ENCODE peak calls at places on chromosomes 6 and 20, in four cellular contexts. F is H1, Q is GM12878, L is sigmoid colon. E is an unnamed sample.

GRCh38 chr6:82015043-82015442 is 232.5 kb downstream of the IBTK start:
- DNase-seq in L (no peak), Q (no peak), F (no peak), E (no peak)

GRCh38 chr20:63344616-63345327 is 16.4 kb downstream of the CHRNA4 start:
- DNase-seq in F (no peak), L (no peak), Q (no peak), E (peak)

GRCh38 chr20:22846829-22847228 is 188.3 kb upstream of the SSTR4 start:
- DNase-seq in Q (no peak), L (no peak), F (no peak), E (no peak)

GRCh38 chr6:30213654-30213998 is 420 bp upstream of the TRIM26 start:
- DNase-seq in F (no peak), Q (no peak), L (no peak), E (no peak)

GRCh38 chr6:110688661-110689268 is 126.5 kb downstream of the CDK19 start:
- DNase-seq in L (no peak), F (no peak), Q (no peak), E (no peak)

GRCh38 chr20:57934007-57934805 is 224.4 kb upstream of the PMEPA1 start:
- DNase-seq in F (no peak), Q (no peak), L (no peak), E (no peak)

GRCh38 chr20:63058696-63059335 is 52.1 kb upstream of the BHLHE23 start:
- DNase-seq in L (peak), F (no peak), Q (no peak), E (no peak)

GRCh38 chr6:27293436-27294152 is 18.5 kb downstream of the POM121L2 start:
- DNase-seq in F (no peak), L (no peak), Q (no peak), E (no peak)

GRCh38 chr6:3724451-3725144 is 26.9 kb downstream of the PXDC1 start:
- DNase-seq in Q (no peak), F (no peak), L (no peak), E (no peak)

GRCh38 chr6:12472601-12473038 is 182.5 kb downstream of the EDN1 start:
- DNase-seq in L (peak), Q (no peak), F (no peak), E (no peak)

GRCh38 chr20:33689973-33690372 is 3.8 kb upstream of the E2F1 start:
- DNase-seq in F (no peak), L (no peak), Q (no peak), E (no peak)

GRCh38 chr6:135267085-135267484 is 86.0 kb downstream of the MYB start:
- DNase-seq in L (no peak), Q (no peak), F (no peak), E (no peak)
- TF ChIP-seq POLR2AphosphoS5 in L (no peak), Q (no peak), F (no peak), E (no peak)

DNA sequence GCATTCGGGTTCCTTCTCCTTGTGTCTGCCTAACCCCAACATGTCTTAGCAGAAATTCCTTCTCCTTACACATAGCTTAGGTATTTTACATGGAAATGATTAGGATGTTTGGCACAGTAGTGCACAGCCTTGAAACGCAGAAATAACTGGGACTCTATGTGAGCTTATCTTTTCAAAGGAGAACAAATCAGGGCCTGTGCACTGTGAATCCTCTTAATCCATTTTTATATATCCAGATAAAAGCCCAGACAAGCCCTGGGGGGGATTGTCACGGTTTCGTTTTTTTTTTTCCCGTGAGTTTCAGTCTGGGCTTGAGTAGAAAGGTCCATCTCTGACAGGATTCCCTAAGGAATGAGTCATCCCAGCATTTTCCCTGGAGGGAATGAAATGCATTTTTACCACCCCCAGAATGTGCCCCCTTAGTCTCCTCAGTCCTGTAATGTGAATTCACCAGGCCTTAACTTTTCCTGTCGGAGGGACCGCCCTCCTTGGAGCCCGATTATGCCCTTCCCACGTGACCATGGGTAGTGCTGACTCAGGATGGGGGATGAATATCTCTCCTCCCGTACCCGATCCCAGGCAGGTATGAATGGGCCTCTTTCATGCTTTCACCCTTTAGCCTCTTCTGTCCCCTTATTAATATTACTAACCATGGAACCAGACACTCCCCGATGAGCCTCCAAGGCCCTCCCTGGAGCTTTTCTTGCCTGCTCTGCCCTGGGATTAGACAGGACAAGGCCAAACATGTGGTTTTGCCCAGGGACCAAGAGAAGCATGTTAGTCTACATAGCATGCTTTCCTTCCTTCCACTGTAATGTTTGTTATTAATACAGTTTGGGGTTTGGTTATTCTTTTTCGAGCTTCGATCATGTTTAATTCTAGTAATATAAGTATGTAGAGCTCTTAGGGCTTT is 23.9 kb upstream of the NAA20 start:
- DNase-seq in Q (no peak), L (no peak), F (no peak), E (peak)
- TF ChIP-seq POLR2AphosphoS5 in Q (no peak), L (no peak), F (no peak), E (peak)

GRCh38 chr6:31949926-31950548 is 4.1 kb downstream of the CFB start:
- DNase-seq in Q (no peak), F (no peak), L (no peak), E (no peak)
- TF ChIP-seq POLR2AphosphoS5 in Q (no peak), F (peak), L (no peak), E (peak)

DNA sequence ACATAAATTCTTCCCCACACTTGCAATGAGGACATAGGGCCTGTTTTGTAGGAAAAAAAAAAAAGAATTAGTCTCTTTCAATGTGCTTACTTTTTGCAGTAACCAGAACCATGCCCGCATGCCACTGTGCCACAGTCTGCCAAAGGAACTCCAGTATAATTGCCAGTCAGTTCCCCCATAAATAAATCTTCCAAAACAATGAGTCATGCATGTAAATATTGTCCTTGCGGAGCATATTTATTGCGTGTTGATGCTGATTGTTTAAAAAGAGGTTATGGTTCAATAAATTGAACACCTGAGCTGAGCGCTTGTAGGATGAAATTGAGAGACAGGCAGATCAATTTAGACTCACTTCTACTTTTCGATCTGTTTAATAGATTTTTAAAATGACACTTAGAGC is 371.3 kb upstream of the POU3F2 start:
- DNase-seq in F (no peak), Q (no peak), L (no peak), E (no peak)
- TF ChIP-seq POLR2AphosphoS5 in F (no peak), Q (no peak), L (no peak), E (no peak)

GRCh38 chr6:43627008-43627825 is 1.8 kb downstream of the GTPBP2 start:
- DNase-seq in F (no peak), L (peak), Q (peak), E (peak)

GRCh38 chr6:43629505-43630300 is 639 bp upstream of the GTPBP2 start:
- DNase-seq in L (peak), F (peak), Q (peak), E (peak)

GRCh38 chr6:43629104-43629504 is at the start of gene GTPBP2:
- DNase-seq in F (peak), Q (peak), L (peak), E (peak)

GRCh38 chr6:43630980-43631619 is 2.0 kb upstream of the GTPBP2 start:
- DNase-seq in L (no peak), Q (no peak), F (no peak), E (no peak)

DNA sequence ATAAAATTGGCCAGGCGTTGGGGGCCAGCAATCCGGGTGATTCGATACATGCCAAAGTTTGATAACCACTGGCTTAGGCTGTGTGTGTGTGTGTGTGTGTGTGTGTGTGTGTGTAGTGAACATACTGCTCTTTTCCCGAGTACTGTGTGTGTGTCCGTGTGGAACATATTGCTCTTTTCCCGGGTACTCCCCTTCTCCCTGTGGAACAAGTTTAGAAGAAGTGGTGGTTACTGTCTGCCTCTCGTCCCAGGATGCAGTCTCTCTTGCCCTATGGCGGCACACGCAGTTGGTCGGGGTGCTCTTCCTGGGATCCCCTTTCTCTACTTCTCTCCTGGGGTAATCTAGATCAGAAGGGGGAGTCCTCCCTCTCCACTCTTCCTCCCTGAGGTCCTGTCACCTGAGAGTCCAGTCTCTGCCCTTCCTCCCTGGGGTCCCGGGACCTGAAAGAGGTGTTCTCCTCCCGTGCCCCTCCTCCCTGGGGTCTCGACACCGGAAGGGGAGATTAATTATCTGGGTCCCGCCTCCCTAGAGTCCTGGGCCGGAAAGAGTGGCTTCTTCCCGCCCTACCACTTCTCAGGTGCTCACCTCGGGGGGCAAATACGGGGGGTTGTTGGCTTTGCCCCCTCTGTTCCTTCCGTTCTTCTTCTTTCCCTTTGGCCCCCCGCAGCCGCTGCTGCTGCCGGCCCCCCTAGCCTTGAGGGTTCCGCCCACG is 516 bp downstream of the GTPBP2 start:
- DNase-seq in F (peak), L (peak), Q (no peak), E (peak)
- TF ChIP-seq POLR2AphosphoS5 in F (no peak), L (peak), Q (peak), E (peak)

DNA sequence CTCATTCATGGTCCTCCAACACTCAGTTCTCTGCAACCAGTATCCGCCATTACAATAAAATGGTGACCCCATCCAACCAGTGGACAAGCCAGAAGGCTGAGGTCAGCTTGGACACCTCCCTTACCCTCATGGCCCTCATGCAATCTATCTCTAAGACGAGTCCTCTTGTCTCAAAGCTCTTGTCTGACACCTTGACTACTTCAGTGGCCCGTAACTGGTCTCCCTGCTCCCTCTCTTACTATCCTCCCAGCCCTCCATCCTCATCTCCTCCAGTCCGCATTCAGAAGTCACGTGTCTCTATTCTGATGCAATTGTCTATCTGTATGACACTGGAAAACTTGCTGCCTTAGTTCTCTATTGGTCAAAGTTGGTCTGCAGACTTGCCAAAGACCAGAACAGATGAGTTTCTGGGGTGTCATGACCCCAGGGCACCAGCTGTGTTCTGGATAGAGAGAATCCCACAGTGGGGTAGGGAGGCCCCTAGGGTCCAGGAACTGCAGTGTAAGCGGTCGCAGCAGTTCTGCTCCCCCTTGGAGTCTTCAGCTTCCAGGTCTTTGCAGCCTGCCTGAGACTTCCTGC is 59.6 kb upstream of the RNF24 start:
- DNase-seq in Q (no peak), L (peak), F (no peak), E (no peak)
- TF ChIP-seq POLR2AphosphoS5 in Q (no peak), L (no peak), F (no peak), E (no peak)

GRCh38 chr6:10412165-10412947 is 2.5 kb downstream of the TFAP2A start:
- DNase-seq in Q (no peak), L (no peak), F (no peak), E (peak)

GRCh38 chr6:10410214-10410873 is 4.5 kb downstream of the TFAP2A start:
- DNase-seq in F (no peak), Q (no peak), L (no peak), E (no peak)

GRCh38 chr6:10409766-10410209 is 5.1 kb downstream of the TFAP2A start:
- DNase-seq in Q (no peak), L (no peak), F (no peak), E (no peak)

GRCh38 chr6:10411915-10412164 is 3.0 kb downstream of the TFAP2A start:
- DNase-seq in F (no peak), L (no peak), Q (no peak), E (no peak)

GRCh38 chr6:10411131-10411914 is 3.6 kb downstream of the TFAP2A start:
- DNase-seq in L (no peak), F (no peak), Q (no peak), E (no peak)
- TF ChIP-seq POLR2AphosphoS5 in L (no peak), F (no peak), Q (no peak), E (no peak)

DNA sequence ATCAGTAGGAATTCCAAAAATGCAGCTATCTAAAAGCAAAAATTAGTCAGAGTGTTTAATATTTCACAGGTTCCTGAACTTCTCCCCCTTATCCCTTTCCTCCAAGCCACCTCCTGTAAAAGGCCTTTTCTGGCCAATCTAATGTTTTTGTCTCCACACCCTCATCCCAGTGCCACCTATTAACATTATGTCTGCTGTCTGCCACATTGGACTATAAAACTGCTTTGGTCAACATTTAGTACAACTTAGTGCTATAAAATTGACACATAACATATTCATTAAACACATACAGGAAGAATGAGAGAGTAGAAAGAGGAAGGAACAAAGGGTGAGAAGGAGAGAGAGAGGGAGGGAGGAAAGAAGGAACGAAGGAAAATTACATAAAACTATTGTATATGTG is 47.7 kb downstream of the MMUT start:
- DNase-seq in L (no peak), Q (no peak), F (no peak), E (no peak)
- TF ChIP-seq POLR2AphosphoS5 in L (no peak), Q (no peak), F (no peak), E (no peak)

DNA sequence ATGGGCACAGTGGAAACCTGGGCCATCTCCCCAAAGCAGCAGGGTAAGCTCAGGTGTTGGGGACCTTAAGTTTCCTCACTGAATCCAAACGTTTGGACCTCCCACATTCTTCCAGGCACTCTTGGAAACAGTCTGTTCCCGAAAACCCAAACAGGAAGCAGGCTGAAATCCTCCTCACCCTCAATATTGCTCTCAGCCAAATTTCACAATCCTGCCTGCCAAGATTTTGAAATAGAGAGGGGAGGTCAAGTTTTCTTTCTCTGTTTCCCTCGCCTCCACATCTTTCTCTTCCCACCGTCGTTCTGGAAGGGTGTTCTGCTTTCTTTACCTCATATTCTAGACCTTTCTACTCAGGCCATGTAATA is 392.0 kb upstream of the SASH1 start:
- DNase-seq in F (no peak), Q (no peak), L (no peak), E (no peak)
- TF ChIP-seq POLR2AphosphoS5 in F (no peak), Q (no peak), L (peak), E (no peak)

E was measured in SK-N-SH.